ENCODE peak calls at places on chromosomes 2 and 18, in six cellular contexts. V, N, Y, K, J and G are unnamed samples.

GRCh38 chr18:37402735-37403099 is 162.9 kb downstream of the CELF4 start:
- DNase-seq in Y (no peak), K (no peak), V (no peak), N (no peak), J (no peak), G (no peak)

GRCh38 chr2:129923265-129924141 is 56.0 kb upstream of the RAB6C start:
- DNase-seq in K (peak), Y (peak), V (peak), J (peak), N (peak), G (peak)

GRCh38 chr18:32891130-32891529 is 118.3 kb upstream of the KLHL14 start:
- DNase-seq in V (no peak), Y (no peak), J (no peak), N (no peak), K (no peak), G (no peak)

GRCh38 chr2:70043252-70043875 is 43.9 kb upstream of the PCBP1 start:
- DNase-seq in K (no peak), N (no peak), J (no peak), Y (no peak), V (no peak), G (no peak)

GRCh38 chr2:88265352-88265960 is 95.3 kb downstream of the THNSL2 start:
- DNase-seq in J (peak), K (peak), Y (no peak), V (no peak), N (peak), G (no peak)

GRCh38 chr2:220033546-220033945 is 406.1 kb downstream of the SLC4A3 start:
- DNase-seq in J (peak), V (no peak), Y (no peak), K (no peak), N (peak), G (no peak)

GRCh38 chr2:145412155-145412554 is 892.2 kb upstream of the ZEB2 start:
- DNase-seq in N (no peak), J (no peak), V (no peak), K (no peak), Y (no peak), G (no peak)

GRCh38 chr2:61543062-61543461 is 4.9 kb upstream of the XPO1 start:
- DNase-seq in J (no peak), N (no peak), Y (no peak), V (no peak), K (no peak), G (no peak)

GRCh38 chr2:25042321-25043240 is 705 bp downstream of the EFR3B start:
- DNase-seq in K (no peak), Y (peak), V (peak), N (peak), J (peak), G (peak)

GRCh38 chr2:9165625-9166024 is 41.0 kb upstream of the ASAP2 start:
- DNase-seq in V (no peak), J (peak), N (peak), K (no peak), Y (no peak), G (no peak)

GRCh38 chr2:136238214-136238551 is 120.2 kb upstream of the CXCR4 start:
- DNase-seq in V (no peak), J (no peak), N (no peak), Y (no peak), K (no peak), G (no peak)

GRCh38 chr2:133787651-133788050 is 219.4 kb upstream of the NCKAP5 start:
- DNase-seq in K (no peak), J (no peak), V (no peak), N (no peak), Y (no peak), G (no peak)

GRCh38 chr2:133788391-133788790 is 220.1 kb upstream of the NCKAP5 start:
- DNase-seq in V (no peak), N (peak), Y (no peak), J (no peak), K (no peak), G (no peak)

GRCh38 chr2:133790706-133791105 is 222.4 kb upstream of the NCKAP5 start:
- DNase-seq in J (peak), V (peak), N (peak), Y (no peak), K (no peak), G (no peak)

GRCh38 chr2:133789743-133790142 is 221.5 kb upstream of the NCKAP5 start:
- DNase-seq in Y (no peak), N (no peak), K (no peak), J (no peak), V (peak), G (no peak)

DNA sequence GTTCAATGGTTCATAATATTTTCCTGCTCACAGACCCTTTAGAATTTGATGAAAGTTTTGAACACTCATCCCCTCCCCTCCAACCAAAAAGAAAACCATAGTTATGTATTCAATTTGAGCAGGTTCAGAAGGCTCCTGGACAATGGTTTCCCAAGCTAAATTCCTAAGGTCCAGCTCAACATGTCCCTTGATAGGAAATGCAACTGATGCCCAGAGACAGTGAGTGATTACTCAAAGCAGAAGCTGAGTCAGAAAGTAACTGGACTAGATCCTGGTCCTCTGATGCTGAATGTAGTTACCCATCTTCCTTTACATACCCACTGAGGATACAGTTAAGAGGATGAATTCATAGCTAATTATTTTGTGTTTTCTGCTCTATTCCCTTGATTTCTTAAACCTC is 218.9 kb upstream of the NCKAP5 start:
- DNase-seq in K (no peak), V (no peak), Y (no peak), N (peak), J (no peak), G (no peak)
- H3K9ac ChIP-seq in K (no peak), V (no peak), Y (no peak), N (no peak), J (no peak), G (no peak)

DNA sequence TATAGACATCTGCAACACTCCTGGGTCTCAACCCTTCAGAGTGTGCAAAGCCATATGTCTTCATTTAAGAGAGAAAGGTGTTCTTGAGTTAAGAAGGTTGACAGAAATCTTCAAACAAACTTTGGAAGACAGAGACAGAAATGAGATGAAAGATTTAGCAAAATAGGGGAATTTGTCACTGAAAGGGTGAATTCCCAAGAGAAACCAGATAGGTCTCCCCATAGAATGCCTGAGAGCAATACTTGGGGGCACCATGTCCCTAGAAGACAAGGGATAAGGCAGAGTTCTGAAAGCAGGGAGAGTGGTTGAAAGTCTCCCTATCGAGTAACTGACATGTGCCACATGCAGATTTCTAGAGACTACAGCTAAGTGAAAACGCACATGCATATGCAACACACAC is 50.0 kb downstream of the AP1S3 start:
- DNase-seq in K (no peak), N (no peak), J (no peak), V (no peak), Y (no peak), G (no peak)
- H2AK5ac ChIP-seq in K (no peak), N (no peak), J (no peak), V (no peak), Y (no peak), G (no peak)

DNA sequence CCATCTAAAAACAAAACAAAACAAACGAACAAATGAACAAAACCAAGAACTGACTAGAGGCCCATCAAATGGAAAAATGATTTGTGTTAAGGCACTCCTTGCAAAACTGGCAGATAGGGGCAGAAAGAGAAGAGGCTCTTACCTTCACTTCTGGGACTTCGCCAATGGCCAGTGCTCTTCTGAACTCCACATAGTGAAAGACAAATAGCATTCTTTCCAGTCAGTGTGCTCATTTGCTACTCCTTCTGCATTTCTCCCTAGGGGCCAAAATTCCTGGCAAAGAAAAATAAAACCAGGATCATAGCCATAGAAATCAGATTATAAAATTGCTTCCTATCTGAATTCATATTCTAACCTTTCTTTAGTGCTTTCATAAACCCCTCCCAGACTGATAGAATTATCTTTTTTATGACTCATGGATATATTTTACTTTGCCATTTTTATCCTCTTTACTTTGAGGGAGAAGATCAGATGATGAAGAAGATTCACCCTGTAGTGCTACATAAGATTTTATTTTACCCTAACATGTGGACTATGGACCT is 56.9 kb upstream of the PELI1 start:
- DNase-seq in N (no peak), J (peak), K (peak), Y (no peak), V (no peak), G (no peak)
- H3K4ac ChIP-seq in N (no peak), J (no peak), K (no peak), Y (no peak), V (no peak), G (no peak)

GRCh38 chr2:105363192-105363591 is 25.9 kb downstream of the C2orf49 start:
- DNase-seq in K (no peak), N (no peak), V (no peak), Y (no peak), J (no peak), G (no peak)
- H3K9ac ChIP-seq in K (no peak), N (no peak), V (no peak), Y (no peak), J (peak), G (no peak)

GRCh38 chr2:176159678-176160250 is 2.7 kb downstream of the HOXD3 start:
- DNase-seq in Y (no peak), K (no peak), V (peak), N (no peak), J (no peak), G (no peak)

GRCh38 chr2:176157499-176158305 is 595 bp downstream of the HOXD3 start:
- DNase-seq in Y (peak), N (no peak), J (no peak), V (peak), K (no peak), G (no peak)

GRCh38 chr2:176160251-176161040 is 3.3 kb downstream of the HOXD3 start:
- DNase-seq in Y (no peak), V (no peak), K (no peak), J (no peak), N (no peak), G (no peak)

GRCh38 chr2:176158306-176158643 is 1.2 kb downstream of the HOXD3 start:
- DNase-seq in V (peak), Y (no peak), K (no peak), J (no peak), N (no peak), G (no peak)

DNA sequence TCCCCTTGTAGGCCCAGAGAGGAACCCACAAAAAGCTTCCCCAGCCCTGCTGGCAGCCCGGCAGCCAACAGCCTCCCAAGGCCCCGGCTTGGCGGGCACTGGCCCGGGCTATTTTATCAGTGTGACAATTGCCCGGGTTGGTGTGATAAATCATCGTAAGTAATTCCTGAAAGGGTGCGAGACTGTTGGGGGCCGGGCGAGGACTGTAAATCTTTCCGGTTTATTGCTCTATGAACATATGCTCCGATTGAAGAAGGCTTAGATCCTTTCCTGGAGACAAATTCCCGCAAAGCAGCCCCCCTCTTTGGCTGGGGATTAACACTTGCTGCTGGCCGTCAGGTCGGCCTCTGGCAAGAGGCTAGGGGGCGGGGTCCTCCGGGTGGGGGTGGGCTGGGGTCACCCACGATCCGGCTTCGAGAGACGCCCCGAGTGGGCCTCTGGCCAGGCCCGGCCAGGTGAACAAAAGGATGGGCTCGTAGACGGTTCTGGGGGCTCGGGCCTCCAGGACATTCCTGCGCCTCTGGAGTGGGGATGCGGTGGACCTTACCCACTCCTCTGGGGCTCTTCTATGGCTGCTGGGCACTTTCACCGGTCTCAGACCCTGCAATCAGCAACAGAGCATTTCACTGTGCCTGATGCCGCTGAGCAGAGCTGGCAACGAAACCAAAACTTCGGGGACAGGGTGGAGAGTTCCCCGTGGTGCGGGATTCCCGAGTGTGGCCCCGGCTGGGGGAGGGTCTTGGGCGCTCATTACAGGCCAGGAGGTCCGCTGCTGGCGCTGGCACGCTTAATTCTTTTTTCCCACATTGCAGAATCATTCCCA is 2.0 kb downstream of the HOXD3 start:
- DNase-seq in Y (no peak), V (peak), K (no peak), N (no peak), J (no peak), G (no peak)
- H2AK5ac ChIP-seq in Y (no peak), V (no peak), K (no peak), N (no peak), J (no peak), G (no peak)

DNA sequence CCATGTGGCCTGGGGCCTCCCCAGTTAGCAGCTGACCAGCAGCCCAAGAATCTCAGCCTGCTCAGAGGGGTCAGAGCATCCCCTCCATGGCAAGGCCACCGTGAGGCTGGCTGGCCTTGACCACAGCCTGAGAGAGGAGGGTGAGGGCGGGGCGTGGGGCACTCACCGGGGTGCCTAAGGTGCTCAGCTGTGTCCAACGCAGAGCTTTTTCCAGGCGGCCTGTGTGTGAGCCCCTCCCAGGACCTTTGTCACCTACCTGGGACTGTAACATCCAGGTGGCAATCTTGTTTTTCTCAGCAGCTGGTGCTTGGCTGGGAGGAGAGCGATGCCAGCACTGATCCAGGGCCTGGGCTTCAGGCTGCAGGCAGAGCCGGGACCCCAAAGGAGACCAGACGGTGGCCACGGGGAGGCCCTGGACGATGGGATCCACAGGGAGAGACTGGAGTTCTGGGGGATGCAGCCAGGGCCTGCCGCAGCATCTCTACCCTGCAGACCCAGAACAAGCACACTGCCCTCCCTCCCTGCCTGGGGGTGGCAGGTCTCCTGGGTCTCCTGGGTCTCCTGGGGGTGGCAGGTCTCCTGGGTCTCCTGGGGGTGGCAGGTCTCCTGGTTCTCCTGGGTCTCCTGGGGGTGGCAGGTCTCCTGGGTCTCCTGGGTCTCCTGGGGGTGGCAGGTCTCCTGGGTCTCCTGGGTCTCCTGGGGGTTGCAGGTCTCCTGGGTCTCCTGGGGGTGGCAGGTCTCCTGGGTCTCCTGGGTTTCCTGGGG is 12.3 kb downstream of the SNED1 start:
- DNase-seq in V (no peak), K (no peak), Y (no peak), N (no peak), J (no peak), G (no peak)
- H3K4ac ChIP-seq in V (peak), K (no peak), Y (no peak), N (peak), J (peak), G (peak)

GRCh38 chr2:127386246-127386645 is 1.5 kb downstream of the MAP3K2 start:
- DNase-seq in N (no peak), K (no peak), V (no peak), Y (no peak), J (no peak), G (no peak)
- H3K9ac ChIP-seq in N (no peak), K (no peak), V (no peak), Y (no peak), J (peak), G (no peak)

GRCh38 chr18:8124232-8125146 is 484.7 kb upstream of the RAB12 start:
- DNase-seq in N (no peak), J (no peak), K (no peak), V (no peak), Y (no peak), G (no peak)
- H2AK5ac ChIP-seq in N (peak), J (peak), K (no peak), V (no peak), Y (no peak), G (no peak)